ENCODE peak calls at places on chromosomes 1 and 21, in four cellular contexts. T is psoas muscle, U is RWPE1, M is GM23338. W is an unnamed sample.

GRCh38 chr1:64246294-64246917 is 43.0 kb downstream of the UBE2U start:
- DNase-seq in T (no peak), U (peak), M (peak), W (no peak)

GRCh38 chr1:46342084-46342656 is 1.6 kb downstream of the NSUN4 start:
- DNase-seq in T (no peak), U (no peak), M (peak), W (no peak)

GRCh38 chr1:15332952-15333715 is 76.6 kb upstream of the EFHD2 start:
- DNase-seq in T (no peak), U (no peak), M (no peak), W (no peak)

GRCh38 chr1:212141404-212141803 is 105.9 kb downstream of the DTL start:
- DNase-seq in T (no peak), U (peak), M (no peak), W (no peak)

GRCh38 chr1:97356309-97356708 is 564.5 kb downstream of the DPYD start:
- DNase-seq in T (no peak), U (no peak), M (no peak), W (no peak)

GRCh38 chr1:170695955-170696590 is 32.1 kb downstream of the PRRX1 start:
- DNase-seq in T (no peak), U (no peak), M (no peak), W (no peak)

GRCh38 chr1:115092214-115092613 is 2.9 kb upstream of the TSPAN2 start:
- DNase-seq in T (no peak), U (no peak), M (no peak), W (no peak)

GRCh38 chr1:114088392-114089299 is 65.0 kb downstream of the SYT6 start:
- DNase-seq in T (no peak), U (no peak), M (peak), W (no peak)

GRCh38 chr1:229947968-229948367 is 119.1 kb upstream of the GALNT2 start:
- DNase-seq in T (no peak), U (peak), M (no peak), W (no peak)

GRCh38 chr21:35086357-35086756 is 37.3 kb upstream of the RUNX1 start:
- DNase-seq in T (no peak), U (peak), M (no peak), W (no peak)

GRCh38 chr1:88684482-88685238 is 587 bp downstream of the PKN2 start:
- DNase-seq in T (peak), U (peak), M (peak), W (peak)

GRCh38 chr1:38680801-38681510 is 178.6 kb downstream of the RRAGC start:
- DNase-seq in T (no peak), U (peak), M (peak), W (no peak)

GRCh38 chr1:61088163-61088840 is 5.9 kb downstream of the NFIA start:
- DNase-seq in T (no peak), U (no peak), M (peak), W (no peak)

GRCh38 chr1:240609527-240610060 is 2.4 kb downstream of the GREM2 start:
- DNase-seq in T (no peak), U (no peak), M (no peak), W (no peak)

GRCh38 chr1:198560093-198560638 is 19.7 kb upstream of the ATP6V1G3 start:
- DNase-seq in T (no peak), U (no peak), M (no peak), W (no peak)

GRCh38 chr21:43864806-43865470 is at the start of gene AGPAT3:
- DNase-seq in T (peak), U (no peak), M (peak), W (no peak)

GRCh38 chr1:30518696-30519095 is 204.7 kb downstream of the MATN1 start:
- DNase-seq in T (no peak), U (no peak), M (no peak), W (no peak)

GRCh38 chr21:34695434-34695833 is 26.6 kb downstream of the CLIC6 start:
- DNase-seq in T (no peak), U (no peak), M (no peak), W (no peak)

GRCh38 chr1:160795951-160796383 is at the start of gene LY9:
- DNase-seq in T (no peak), U (no peak), M (no peak), W (peak)

GRCh38 chr21:18832950-18833349 is 429.4 kb upstream of the TMPRSS15 start:
- DNase-seq in T (no peak), U (peak), M (no peak), W (no peak)

GRCh38 chr21:17612023-17612564 is 607 bp downstream of the BTG3 start:
- DNase-seq in T (peak), U (peak), M (peak), W (peak)

GRCh38 chr1:78722947-78723346 is 73.3 kb downstream of the IFI44 start:
- DNase-seq in T (no peak), U (no peak), M (no peak), W (no peak)

GRCh38 chr1:27382950-27383627 is at the start of gene CD164L2:
- DNase-seq in T (no peak), U (peak), M (peak), W (peak)

GRCh38 chr1:228144213-228145049 is 4.4 kb downstream of the GUK1 start:
- DNase-seq in T (no peak), U (no peak), M (no peak), W (no peak)

GRCh38 chr1:228146761-228147693 is 2.7 kb upstream of the GJC2 start:
- DNase-seq in T (no peak), U (no peak), M (no peak), W (no peak)

GRCh38 chr1:228145498-228146425 is 4.0 kb upstream of the GJC2 start:
- DNase-seq in T (no peak), U (no peak), M (no peak), W (no peak)

GRCh38 chr1:228143480-228144212 is 3.6 kb downstream of the GUK1 start:
- DNase-seq in T (no peak), U (no peak), M (no peak), W (no peak)

DNA sequence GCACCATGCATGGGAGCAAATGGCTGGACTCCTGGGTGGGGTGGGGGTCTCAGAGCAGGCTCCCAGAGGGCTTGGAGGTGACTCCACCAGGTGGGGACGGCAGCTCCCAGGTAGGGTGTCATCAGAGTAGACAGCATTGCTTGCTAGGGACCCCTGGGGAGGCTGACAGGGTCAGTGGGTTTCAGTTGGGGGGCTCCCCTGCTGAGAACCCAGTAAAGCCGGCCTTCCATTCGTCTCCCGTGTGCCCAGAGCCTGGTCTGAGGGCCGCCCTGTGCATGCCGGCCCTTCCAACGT is 4.7 kb upstream of the GJC2 start:
- DNase-seq in T (no peak), U (no peak), M (no peak), W (no peak)
- H3K27ac ChIP-seq in T (no peak), U (peak), M (no peak), W (no peak)

GRCh38 chr1:234644928-234645327 is 35.0 kb upstream of the IRF2BP2 start:
- DNase-seq in T (no peak), U (no peak), M (no peak), W (no peak)
- H3K27ac ChIP-seq in T (no peak), U (no peak), M (no peak), W (no peak)

GRCh38 chr1:26055041-26055440 is 9.1 kb upstream of the SLC30A2 start:
- DNase-seq in T (no peak), U (no peak), M (no peak), W (no peak)
- H3K27ac ChIP-seq in T (peak), U (no peak), M (no peak), W (no peak)

DNA sequence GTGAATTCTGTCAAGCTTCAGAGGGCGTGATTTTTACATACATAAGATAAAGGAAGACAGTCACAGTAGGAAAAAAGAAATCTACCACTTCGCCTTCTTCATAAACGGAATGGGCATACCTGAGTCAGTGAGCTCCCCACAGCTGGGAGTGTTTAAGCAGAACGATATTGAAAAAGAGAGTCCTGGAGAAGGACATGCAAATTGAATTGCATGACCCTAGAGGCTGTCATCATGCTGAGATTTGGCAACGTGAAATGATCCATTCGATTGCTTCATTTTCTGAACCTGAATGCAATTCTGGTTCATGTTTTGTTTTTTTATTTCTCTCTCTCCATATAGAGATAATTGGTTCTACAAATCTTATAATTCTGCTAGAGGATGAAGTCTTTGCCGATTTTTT is 3.7 kb downstream of the RGSL1 start:
- DNase-seq in T (no peak), U (no peak), M (no peak), W (no peak)
- H3K27ac ChIP-seq in T (no peak), U (no peak), M (no peak), W (no peak)

GRCh38 chr1:188652678-188653077 is 1823.9 kb downstream of the PLA2G4A start:
- DNase-seq in T (no peak), U (no peak), M (no peak), W (no peak)
- H3K27ac ChIP-seq in T (no peak), U (no peak), M (no peak), W (no peak)

GRCh38 chr1:162035241-162035640 is 11.6 kb upstream of the OLFML2B start:
- DNase-seq in T (no peak), U (peak), M (no peak), W (no peak)

GRCh38 chr1:162036156-162036555 is 12.5 kb upstream of the OLFML2B start:
- DNase-seq in T (no peak), U (no peak), M (no peak), W (no peak)

GRCh38 chr1:162042361-162042760 is 18.7 kb upstream of the OLFML2B start:
- DNase-seq in T (no peak), U (no peak), M (no peak), W (no peak)

GRCh38 chr1:162038624-162039023 is 15.0 kb upstream of the OLFML2B start:
- DNase-seq in T (no peak), U (no peak), M (no peak), W (no peak)

GRCh38 chr1:162040657-162041056 is 17.0 kb upstream of the OLFML2B start:
- DNase-seq in T (no peak), U (no peak), M (peak), W (no peak)
- H3K27ac ChIP-seq in T (no peak), U (no peak), M (no peak), W (no peak)

GRCh38 chr1:47677241-47677940 is 239.5 kb downstream of the FOXD2 start:
- DNase-seq in T (no peak), U (no peak), M (no peak), W (peak)
- H3K27ac ChIP-seq in T (no peak), U (no peak), M (no peak), W (no peak)

DNA sequence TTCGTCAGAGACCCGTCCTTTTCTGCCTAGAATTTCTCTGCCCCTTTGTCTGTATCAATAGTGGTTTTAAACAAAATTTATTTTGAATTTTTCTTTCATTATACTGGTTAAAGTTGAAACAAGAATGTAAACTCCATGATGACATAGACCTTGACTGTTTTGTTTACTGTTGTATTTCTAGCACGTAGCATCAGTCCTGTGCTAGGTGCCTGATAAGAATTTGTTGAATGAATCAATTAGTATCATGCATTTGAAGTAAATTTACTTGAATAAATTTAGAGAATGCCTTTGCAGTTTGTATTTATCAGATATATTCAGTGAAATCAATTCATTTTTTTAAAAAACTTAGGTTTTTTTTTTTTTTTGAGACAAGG is 69.9 kb downstream of the EPB41 start:
- DNase-seq in T (no peak), U (no peak), M (no peak), W (no peak)
- H3K27ac ChIP-seq in T (peak), U (no peak), M (no peak), W (peak)

GRCh38 chr1:228273720-228274451 is 66.0 kb downstream of the OBSCN start:
- DNase-seq in T (peak), U (no peak), M (peak), W (no peak)
- H3K27ac ChIP-seq in T (peak), U (no peak), M (no peak), W (no peak)

W was measured in lung.